ENCODE peak calls at places on chromosome 1, in nine cellular contexts. One of them, this sample, is unnamed.

GRCh38 chr1:41784516-41785279 is 134.0 kb downstream of the HIVEP3 start:
- DNase-seq in neural crest cell: no peak
- DNase-seq in astrocyte: peak
- DNase-seq in A549: no peak
- DNase-seq in body of pancreas: no peak
- DNase-seq in uterus: no peak
- DNase-seq in GM10248: no peak
- DNase-seq in stomach: no peak
- DNase-seq in NB4: peak
- DNase-seq in this sample: no peak

GRCh38 chr1:185453496-185454192 is 136.6 kb upstream of the IVNS1ABP start:
- DNase-seq in neural crest cell: no peak
- DNase-seq in astrocyte: peak
- DNase-seq in A549: peak
- DNase-seq in body of pancreas: no peak
- DNase-seq in uterus: no peak
- DNase-seq in GM10248: no peak
- DNase-seq in stomach: no peak
- DNase-seq in NB4: no peak
- DNase-seq in this sample: peak

GRCh38 chr1:53046930-53047329 is 15.1 kb upstream of the PODN start:
- DNase-seq in neural crest cell: no peak
- DNase-seq in astrocyte: peak
- DNase-seq in A549: no peak
- DNase-seq in body of pancreas: peak
- DNase-seq in uterus: no peak
- DNase-seq in GM10248: no peak
- DNase-seq in stomach: no peak
- DNase-seq in NB4: no peak
- DNase-seq in this sample: peak

GRCh38 chr1:111471012-111471411 is 2.8 kb upstream of the C1orf162 start:
- DNase-seq in neural crest cell: no peak
- DNase-seq in astrocyte: no peak
- DNase-seq in A549: no peak
- DNase-seq in body of pancreas: peak
- DNase-seq in uterus: no peak
- DNase-seq in GM10248: no peak
- DNase-seq in stomach: peak
- DNase-seq in NB4: peak
- DNase-seq in this sample: no peak

GRCh38 chr1:223700942-223701637 is 11.2 kb upstream of the CAPN2 start:
- DNase-seq in neural crest cell: peak
- DNase-seq in astrocyte: peak
- DNase-seq in A549: peak
- DNase-seq in body of pancreas: no peak
- DNase-seq in uterus: peak
- DNase-seq in GM10248: no peak
- DNase-seq in stomach: no peak
- DNase-seq in NB4: peak
- DNase-seq in this sample: peak

GRCh38 chr1:219542828-219543518 is 69.9 kb downstream of the ZC3H11B start:
- DNase-seq in neural crest cell: no peak
- DNase-seq in astrocyte: peak
- DNase-seq in A549: no peak
- DNase-seq in body of pancreas: no peak
- DNase-seq in uterus: no peak
- DNase-seq in GM10248: no peak
- DNase-seq in stomach: no peak
- DNase-seq in NB4: no peak
- DNase-seq in this sample: no peak

GRCh38 chr1:145995964-145996432 is 381 bp downstream of the TXNIP start:
- DNase-seq in neural crest cell: no peak
- DNase-seq in astrocyte: no peak
- DNase-seq in A549: no peak
- DNase-seq in body of pancreas: no peak
- DNase-seq in uterus: peak
- DNase-seq in GM10248: no peak
- DNase-seq in stomach: peak
- DNase-seq in NB4: no peak
- DNase-seq in this sample: no peak

GRCh38 chr1:163191301-163191700 is 11.4 kb downstream of the RGS5 start:
- DNase-seq in neural crest cell: no peak
- DNase-seq in astrocyte: no peak
- DNase-seq in A549: no peak
- DNase-seq in body of pancreas: no peak
- DNase-seq in uterus: no peak
- DNase-seq in GM10248: peak
- DNase-seq in stomach: no peak
- DNase-seq in NB4: no peak
- DNase-seq in this sample: no peak

DNA sequence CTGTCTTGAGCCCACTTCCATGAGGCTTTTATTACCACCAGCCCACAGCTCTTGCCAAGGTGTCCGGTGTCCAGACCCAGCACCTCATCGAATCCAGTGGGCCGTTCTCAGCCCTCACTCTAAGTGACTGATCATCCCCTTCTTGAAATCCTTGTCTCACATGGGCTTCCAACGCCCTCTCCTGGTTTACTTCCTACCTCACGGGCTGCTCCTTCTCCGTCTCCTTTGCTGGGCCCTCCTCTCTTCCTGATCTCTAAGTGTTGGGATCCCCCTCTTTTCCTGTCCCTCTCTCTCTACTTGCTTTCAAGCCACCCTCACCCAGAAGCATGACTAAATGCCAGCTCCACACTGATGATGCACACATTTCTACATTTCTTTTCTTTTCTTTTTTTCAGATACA is 9.0 kb upstream of the RHBG start:
- DNase-seq in neural crest cell: no peak
- DNase-seq in astrocyte: no peak
- DNase-seq in A549: peak
- DNase-seq in body of pancreas: no peak
- DNase-seq in uterus: no peak
- DNase-seq in GM10248: no peak
- DNase-seq in stomach: no peak
- DNase-seq in NB4: no peak
- DNase-seq in this sample: peak
- TF ChIP-seq CTCF in neural crest cell: peak
- TF ChIP-seq CTCF in astrocyte: peak
- TF ChIP-seq CTCF in A549: no peak
- TF ChIP-seq CTCF in body of pancreas: no peak
- TF ChIP-seq CTCF in uterus: no peak
- TF ChIP-seq CTCF in GM10248: peak
- TF ChIP-seq CTCF in stomach: no peak
- TF ChIP-seq CTCF in NB4: no peak
- TF ChIP-seq CTCF in this sample: peak

GRCh38 chr1:23367451-23367790 is 2.2 kb downstream of the ZNF436 start:
- DNase-seq in neural crest cell: no peak
- DNase-seq in astrocyte: no peak
- DNase-seq in A549: peak
- DNase-seq in body of pancreas: no peak
- DNase-seq in uterus: no peak
- DNase-seq in GM10248: no peak
- DNase-seq in stomach: no peak
- DNase-seq in NB4: peak
- DNase-seq in this sample: no peak

GRCh38 chr1:23370270-23370743 is 671 bp upstream of the ZNF436 start:
- DNase-seq in neural crest cell: no peak
- DNase-seq in astrocyte: peak
- DNase-seq in A549: no peak
- DNase-seq in body of pancreas: no peak
- DNase-seq in uterus: no peak
- DNase-seq in GM10248: no peak
- DNase-seq in stomach: no peak
- DNase-seq in NB4: no peak
- DNase-seq in this sample: no peak

GRCh38 chr1:23367791-23368561 is 1.7 kb downstream of the ZNF436 start:
- DNase-seq in neural crest cell: peak
- DNase-seq in astrocyte: peak
- DNase-seq in A549: peak
- DNase-seq in body of pancreas: peak
- DNase-seq in uterus: peak
- DNase-seq in GM10248: peak
- DNase-seq in stomach: peak
- DNase-seq in NB4: peak
- DNase-seq in this sample: peak

GRCh38 chr1:23369335-23370013 is at the start of gene ZNF436:
- DNase-seq in neural crest cell: no peak
- DNase-seq in astrocyte: peak
- DNase-seq in A549: peak
- DNase-seq in body of pancreas: peak
- DNase-seq in uterus: peak
- DNase-seq in GM10248: no peak
- DNase-seq in stomach: peak
- DNase-seq in NB4: peak
- DNase-seq in this sample: peak

DNA sequence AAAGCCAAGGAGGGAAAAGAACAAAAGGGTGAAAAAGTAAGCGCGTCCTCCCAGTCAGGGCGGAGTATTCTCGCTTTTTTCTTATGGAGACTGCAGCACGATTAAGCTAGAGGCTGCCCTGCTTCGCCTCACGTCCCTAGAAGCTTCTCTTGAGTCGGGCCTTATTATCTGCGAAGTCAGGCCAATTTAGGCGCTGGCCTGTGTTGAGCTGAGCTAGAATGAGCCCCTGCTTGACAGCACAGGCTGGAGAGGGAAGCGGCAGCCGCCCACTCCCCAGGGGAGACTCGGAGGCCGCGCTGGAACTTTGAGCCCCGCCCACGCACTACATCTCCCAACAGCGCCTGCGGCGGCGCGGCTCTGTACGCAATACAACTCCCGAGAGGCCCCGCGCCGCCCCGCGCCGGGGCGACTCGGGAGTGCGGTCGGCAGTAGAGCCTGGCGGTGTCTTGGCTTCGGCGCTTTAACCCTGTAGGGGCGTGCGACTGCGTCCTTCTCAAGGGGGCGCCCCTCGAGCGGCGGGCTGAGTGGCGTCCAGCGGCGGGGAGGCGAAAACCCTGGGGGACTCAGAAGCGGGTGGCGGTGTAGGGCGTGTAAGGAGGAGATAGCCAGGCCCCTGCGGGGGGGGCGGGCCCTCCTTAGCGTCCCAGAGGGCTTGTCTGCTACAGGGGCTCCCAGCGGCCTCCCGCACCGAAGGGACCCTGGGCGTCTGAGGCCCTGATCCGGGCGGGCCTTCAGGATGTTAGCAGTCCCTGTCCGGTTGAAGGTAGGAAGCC is 888 bp downstream of the ZNF436 start:
- DNase-seq in neural crest cell: peak
- DNase-seq in astrocyte: peak
- DNase-seq in A549: peak
- DNase-seq in body of pancreas: peak
- DNase-seq in uterus: peak
- DNase-seq in GM10248: peak
- DNase-seq in stomach: peak
- DNase-seq in NB4: peak
- DNase-seq in this sample: peak
- TF ChIP-seq CTCF in neural crest cell: peak
- TF ChIP-seq CTCF in astrocyte: no peak
- TF ChIP-seq CTCF in A549: no peak
- TF ChIP-seq CTCF in body of pancreas: no peak
- TF ChIP-seq CTCF in uterus: peak
- TF ChIP-seq CTCF in GM10248: no peak
- TF ChIP-seq CTCF in stomach: no peak
- TF ChIP-seq CTCF in NB4: peak
- TF ChIP-seq CTCF in this sample: peak

GRCh38 chr1:226446058-226446457 is 38.2 kb upstream of the PARP1 start:
- DNase-seq in neural crest cell: no peak
- DNase-seq in astrocyte: no peak
- DNase-seq in A549: no peak
- DNase-seq in body of pancreas: no peak
- DNase-seq in uterus: no peak
- DNase-seq in GM10248: no peak
- DNase-seq in stomach: no peak
- DNase-seq in NB4: no peak
- DNase-seq in this sample: no peak

GRCh38 chr1:226447932-226448670 is 40.2 kb upstream of the PARP1 start:
- DNase-seq in neural crest cell: no peak
- DNase-seq in astrocyte: peak
- DNase-seq in A549: no peak
- DNase-seq in body of pancreas: no peak
- DNase-seq in uterus: no peak
- DNase-seq in GM10248: no peak
- DNase-seq in stomach: no peak
- DNase-seq in NB4: no peak
- DNase-seq in this sample: no peak

GRCh38 chr1:226443033-226443432 is 35.1 kb upstream of the PARP1 start:
- DNase-seq in neural crest cell: no peak
- DNase-seq in astrocyte: no peak
- DNase-seq in A549: no peak
- DNase-seq in body of pancreas: no peak
- DNase-seq in uterus: no peak
- DNase-seq in GM10248: no peak
- DNase-seq in stomach: no peak
- DNase-seq in NB4: no peak
- DNase-seq in this sample: no peak

GRCh38 chr1:226443439-226443838 is 35.5 kb upstream of the PARP1 start:
- DNase-seq in neural crest cell: no peak
- DNase-seq in astrocyte: peak
- DNase-seq in A549: peak
- DNase-seq in body of pancreas: no peak
- DNase-seq in uterus: no peak
- DNase-seq in GM10248: no peak
- DNase-seq in stomach: no peak
- DNase-seq in NB4: no peak
- DNase-seq in this sample: peak

DNA sequence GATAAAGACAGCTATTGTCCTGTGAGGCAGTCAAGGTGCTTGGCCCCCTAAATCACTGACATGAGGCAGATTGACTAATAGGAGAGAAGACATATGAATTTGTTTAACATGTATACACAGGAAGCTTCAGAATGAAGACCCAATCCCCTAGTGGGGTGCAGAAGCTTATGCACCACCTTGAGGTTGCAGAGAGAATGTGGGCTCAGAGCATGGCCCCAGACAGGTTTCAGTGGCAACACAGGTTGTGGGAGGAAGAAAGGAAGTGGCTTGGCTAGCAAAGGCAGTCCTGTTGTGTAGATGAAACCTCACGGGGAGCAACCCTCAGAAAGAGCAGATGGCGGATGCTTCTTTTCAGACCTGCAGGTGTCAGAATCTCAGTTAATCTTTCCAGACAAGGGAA is 37.0 kb upstream of the PARP1 start:
- DNase-seq in neural crest cell: no peak
- DNase-seq in astrocyte: no peak
- DNase-seq in A549: no peak
- DNase-seq in body of pancreas: no peak
- DNase-seq in uterus: no peak
- DNase-seq in GM10248: peak
- DNase-seq in stomach: peak
- DNase-seq in NB4: peak
- DNase-seq in this sample: no peak
- TF ChIP-seq CTCF in neural crest cell: no peak
- TF ChIP-seq CTCF in astrocyte: no peak
- TF ChIP-seq CTCF in A549: no peak
- TF ChIP-seq CTCF in body of pancreas: no peak
- TF ChIP-seq CTCF in uterus: no peak
- TF ChIP-seq CTCF in GM10248: peak
- TF ChIP-seq CTCF in stomach: no peak
- TF ChIP-seq CTCF in NB4: no peak
- TF ChIP-seq CTCF in this sample: no peak

DNA sequence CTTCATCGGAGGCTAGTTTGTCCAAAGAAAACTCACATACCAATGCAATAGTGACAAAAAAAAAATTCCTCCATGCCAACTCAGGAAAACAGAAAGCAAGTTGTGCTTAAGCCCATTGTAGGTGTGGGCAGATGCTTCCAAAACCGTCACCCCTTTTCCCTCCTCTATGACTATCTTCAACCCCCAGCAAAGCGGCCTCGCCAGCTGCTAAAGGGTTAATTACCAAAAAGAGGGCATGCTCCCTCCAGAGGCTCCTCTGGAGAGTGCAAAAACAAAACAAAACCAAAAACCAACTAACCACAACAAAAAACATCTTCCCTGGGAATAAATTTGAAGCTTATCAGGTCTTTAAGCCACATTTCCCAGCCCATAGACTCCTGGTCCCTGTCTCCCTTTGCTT is 1.2 kb downstream of the LMOD1 start:
- DNase-seq in neural crest cell: no peak
- DNase-seq in astrocyte: no peak
- DNase-seq in A549: no peak
- DNase-seq in body of pancreas: no peak
- DNase-seq in uterus: no peak
- DNase-seq in GM10248: no peak
- DNase-seq in stomach: no peak
- DNase-seq in NB4: no peak
- DNase-seq in this sample: no peak
- TF ChIP-seq CTCF in neural crest cell: peak
- TF ChIP-seq CTCF in astrocyte: peak
- TF ChIP-seq CTCF in A549: no peak
- TF ChIP-seq CTCF in body of pancreas: no peak
- TF ChIP-seq CTCF in uterus: peak
- TF ChIP-seq CTCF in GM10248: no peak
- TF ChIP-seq CTCF in stomach: peak
- TF ChIP-seq CTCF in NB4: no peak
- TF ChIP-seq CTCF in this sample: peak